ENCODE peak calls at places on chromosomes 11 and 22, in five cellular contexts. O, D, W, R and Y are unnamed samples.

GRCh38 chr22:49300241-49300640 is 527.4 kb downstream of the BRD1 start:
- DNase-seq in O (no peak), D (no peak), W (no peak), R (no peak), Y (peak)

GRCh38 chr11:64876226-64876750 is 2.1 kb downstream of the EHD1 start:
- DNase-seq in O (no peak), D (no peak), W (no peak), R (no peak), Y (no peak)

GRCh38 chr11:123702137-123702536 is 39.3 kb downstream of the ZNF202 start:
- DNase-seq in O (peak), D (no peak), W (no peak), R (no peak), Y (no peak)

GRCh38 chr11:68667511-68668253 is 16.7 kb upstream of the GAL start:
- DNase-seq in O (no peak), D (no peak), W (no peak), R (no peak), Y (no peak)

GRCh38 chr22:25120093-25120561 is 79.5 kb upstream of the CRYBB3 start:
- DNase-seq in O (peak), D (peak), W (no peak), R (no peak), Y (no peak)

GRCh38 chr11:76694664-76695063 is 24.1 kb upstream of the LRRC32 start:
- DNase-seq in O (no peak), D (no peak), W (no peak), R (peak), Y (no peak)

GRCh38 chr22:46792841-46793261 is 30.4 kb downstream of the TBC1D22A start:
- DNase-seq in O (no peak), D (no peak), W (no peak), R (no peak), Y (no peak)

GRCh38 chr11:130077671-130078468 is 8.2 kb downstream of the APLP2 start:
- DNase-seq in O (no peak), D (no peak), W (no peak), R (no peak), Y (no peak)

GRCh38 chr11:33643167-33643817 is 57.3 kb downstream of the C11orf91 start:
- DNase-seq in O (no peak), D (no peak), W (no peak), R (no peak), Y (peak)

GRCh38 chr11:36558511-36559413 is 9.0 kb upstream of the RAG1 start:
- DNase-seq in O (no peak), D (no peak), W (no peak), R (no peak), Y (no peak)

GRCh38 chr11:41446107-41446506 is 13.3 kb downstream of the LRRC4C start:
- DNase-seq in O (no peak), D (no peak), W (no peak), R (peak), Y (no peak)

GRCh38 chr11:36162909-36163434 is 126.3 kb downstream of the COMMD9 start:
- DNase-seq in O (peak), D (peak), W (no peak), R (no peak), Y (no peak)

GRCh38 chr11:120798854-120799253 is 225.0 kb upstream of the TBCEL start:
- DNase-seq in O (no peak), D (no peak), W (no peak), R (no peak), Y (no peak)

GRCh38 chr11:6545917-6546605 is 49.0 kb downstream of the DNHD1 start:
- DNase-seq in O (peak), D (no peak), W (peak), R (no peak), Y (no peak)

GRCh38 chr22:26172389-26172990 is 3.2 kb downstream of the SEZ6L start:
- DNase-seq in O (peak), D (peak), W (peak), R (peak), Y (no peak)

GRCh38 chr11:123268118-123268517 is 73.1 kb upstream of the CLMP start:
- DNase-seq in O (no peak), D (no peak), W (no peak), R (no peak), Y (no peak)

GRCh38 chr22:26968873-26969272 is 311.5 kb downstream of the MIAT start:
- DNase-seq in O (no peak), D (no peak), W (no peak), R (peak), Y (no peak)

GRCh38 chr11:2816517-2816916 is 69.1 kb downstream of the CDKN1C start:
- DNase-seq in O (no peak), D (no peak), W (no peak), R (no peak), Y (no peak)

GRCh38 chr11:13717331-13717730 is 48.9 kb downstream of the FAR1 start:
- DNase-seq in O (no peak), D (peak), W (no peak), R (peak), Y (no peak)

GRCh38 chr22:28648792-28649191 is 30.8 kb downstream of the TTC28 start:
- DNase-seq in O (no peak), D (no peak), W (no peak), R (no peak), Y (no peak)

GRCh38 chr11:17528906-17529813 is 15.1 kb downstream of the USH1C start:
- DNase-seq in O (peak), D (no peak), W (no peak), R (no peak), Y (no peak)

GRCh38 chr22:30829901-30830550 is 135.4 kb downstream of the OSBP2 start:
- DNase-seq in O (no peak), D (no peak), W (no peak), R (peak), Y (no peak)

GRCh38 chr11:95134491-95134890 is 44.8 kb downstream of the ENDOD1 start:
- DNase-seq in O (no peak), D (peak), W (peak), R (peak), Y (no peak)

GRCh38 chr11:69429716-69430491 is 51.6 kb upstream of the LINC01488 start:
- DNase-seq in O (no peak), D (no peak), W (no peak), R (no peak), Y (no peak)

GRCh38 chr11:115958089-115959000 is 454.1 kb upstream of the CADM1 start:
- DNase-seq in O (no peak), D (no peak), W (no peak), R (no peak), Y (no peak)

GRCh38 chr11:132050577-132051180 is 680.3 kb downstream of the NTM start:
- DNase-seq in O (no peak), D (no peak), W (no peak), R (peak), Y (no peak)

GRCh38 chr22:26677217-26677616 is 19.8 kb downstream of the MIAT start:
- DNase-seq in O (no peak), D (no peak), W (no peak), R (no peak), Y (no peak)

GRCh38 chr11:28017816-28018215 is 90.1 kb downstream of the KIF18A start:
- DNase-seq in O (no peak), D (no peak), W (no peak), R (peak), Y (no peak)

GRCh38 chr22:40721266-40721665 is 42.0 kb downstream of the MCHR1 start:
- DNase-seq in O (no peak), D (no peak), W (no peak), R (peak), Y (no peak)

GRCh38 chr11:116657842-116658825 is 114.7 kb downstream of the BUD13 start:
- DNase-seq in O (no peak), D (no peak), W (no peak), R (no peak), Y (no peak)

GRCh38 chr22:25702046-25702445 is 39.9 kb upstream of the MYO18B start:
- DNase-seq in O (no peak), D (no peak), W (no peak), R (peak), Y (no peak)

GRCh38 chr22:17980638-17981051 is 43.7 kb downstream of the MICAL3 start:
- DNase-seq in O (no peak), D (peak), W (no peak), R (no peak), Y (no peak)

GRCh38 chr11:77108436-77108835 is 5.8 kb downstream of the OMP start:
- DNase-seq in O (no peak), D (no peak), W (no peak), R (no peak), Y (no peak)

GRCh38 chr22:25572708-25573161 is 8.3 kb downstream of the GRK3 start:
- DNase-seq in O (no peak), D (no peak), W (no peak), R (no peak), Y (no peak)

GRCh38 chr22:36323855-36324331 is 63.9 kb downstream of the MYH9 start:
- DNase-seq in O (peak), D (peak), W (no peak), R (peak), Y (peak)

GRCh38 chr11:63985812-63986155 is 454 bp upstream of the OTUB1 start:
- DNase-seq in O (no peak), D (no peak), W (no peak), R (no peak), Y (no peak)

GRCh38 chr11:121866822-121867221 is 249.2 kb downstream of the BLID start:
- DNase-seq in O (no peak), D (no peak), W (no peak), R (no peak), Y (no peak)

GRCh38 chr22:32693102-32693501 is 108.4 kb upstream of the TIMP3 start:
- DNase-seq in O (no peak), D (no peak), W (no peak), R (peak), Y (no peak)

GRCh38 chr11:10490398-10491232 is 35.6 kb downstream of the AMPD3 start:
- DNase-seq in O (peak), D (peak), W (peak), R (peak), Y (peak)
- H3K27ac ChIP-seq in O (no peak), D (peak), W (peak), R (peak), Y (peak)

GRCh38 chr11:11947825-11948224 is 60.6 kb downstream of the DKK3 start:
- DNase-seq in O (no peak), D (no peak), W (no peak), R (no peak), Y (no peak)
- H3K27ac ChIP-seq in O (peak), D (no peak), W (no peak), R (no peak), Y (peak)

GRCh38 chr11:79244805-79245197 is 196.0 kb downstream of the TENM4 start:
- DNase-seq in O (no peak), D (no peak), W (no peak), R (no peak), Y (no peak)
- H3K27ac ChIP-seq in O (no peak), D (peak), W (no peak), R (peak), Y (no peak)

DNA sequence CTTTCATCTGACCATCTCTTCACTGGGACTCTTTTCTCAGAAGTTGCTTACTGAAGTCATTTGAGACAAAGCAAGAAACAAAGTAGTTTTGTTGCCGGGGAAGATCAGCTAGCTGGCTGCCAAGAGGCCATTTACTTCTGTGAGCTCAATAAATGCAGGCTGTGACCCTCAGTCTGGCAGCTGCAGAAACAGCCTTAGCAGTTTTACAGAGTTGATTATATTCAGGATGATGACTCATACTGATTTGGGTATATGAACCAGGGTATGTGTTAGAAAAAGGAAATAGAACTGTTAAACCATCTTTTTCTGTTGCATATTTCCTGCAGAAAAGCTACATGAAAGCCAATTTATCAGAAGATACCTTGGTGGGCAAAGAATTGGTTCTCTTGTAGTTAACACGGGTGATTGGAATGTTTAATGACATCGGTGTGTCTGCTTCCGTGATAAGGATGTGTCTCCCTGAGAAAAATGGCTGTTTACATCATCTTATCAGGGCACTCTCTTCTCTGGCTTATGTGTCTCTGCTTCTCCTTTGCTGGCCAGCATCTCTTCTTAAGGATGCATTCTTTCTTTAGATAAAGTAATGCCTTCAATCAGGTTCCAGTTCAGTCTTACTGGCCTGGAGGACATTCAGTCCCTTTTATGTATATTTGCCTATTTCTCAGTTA is 18.5 kb downstream of the FIBIN start:
- DNase-seq in O (no peak), D (no peak), W (no peak), R (peak), Y (no peak)
- H3K27ac ChIP-seq in O (no peak), D (no peak), W (no peak), R (no peak), Y (peak)